ENCODE peak calls at places on chromosome X, in nine cellular contexts. One of them, this sample, is unnamed.

GRCh38 chrX:63750846-63751245 is 34.2 kb downstream of the ARHGEF9 start:
- DNase-seq in endothelial cell of umbilical vein: no peak
- DNase-seq in HCT116: no peak
- DNase-seq in SK-N-SH: no peak
- DNase-seq in H1: no peak
- DNase-seq in GM23338: peak; percentile 42
- DNase-seq in sigmoid colon: no peak
- DNase-seq in K562: no peak
- DNase-seq in spleen: no peak
- DNase-seq in this sample: no peak

GRCh38 chrX:12118134-12118533 is 20.1 kb upstream of the FRMPD4 start:
- DNase-seq in endothelial cell of umbilical vein: no peak
- DNase-seq in SK-N-SH: no peak
- DNase-seq in sigmoid colon: no peak
- DNase-seq in K562: no peak
- DNase-seq in GM23338: no peak
- DNase-seq in HCT116: no peak
- DNase-seq in spleen: no peak
- DNase-seq in H1: no peak
- DNase-seq in this sample: no peak

GRCh38 chrX:148067285-148067684 is 86.1 kb downstream of the FMR1NB start:
- DNase-seq in H1: no peak
- DNase-seq in HCT116: no peak
- DNase-seq in GM23338: no peak
- DNase-seq in sigmoid colon: no peak
- DNase-seq in SK-N-SH: no peak
- DNase-seq in endothelial cell of umbilical vein: no peak
- DNase-seq in spleen: no peak
- DNase-seq in K562: no peak
- DNase-seq in this sample: no peak

GRCh38 chrX:85828771-85829170 is 218.6 kb downstream of the CHM start:
- DNase-seq in HCT116: no peak
- DNase-seq in K562: no peak
- DNase-seq in sigmoid colon: no peak
- DNase-seq in SK-N-SH: no peak
- DNase-seq in GM23338: no peak
- DNase-seq in spleen: no peak
- DNase-seq in H1: no peak
- DNase-seq in endothelial cell of umbilical vein: no peak
- DNase-seq in this sample: no peak

GRCh38 chrX:97705936-97706335 is 822.2 kb downstream of the RPA4 start:
- DNase-seq in HCT116: no peak
- DNase-seq in GM23338: no peak
- DNase-seq in sigmoid colon: no peak
- DNase-seq in spleen: no peak
- DNase-seq in SK-N-SH: no peak
- DNase-seq in K562: no peak
- DNase-seq in H1: no peak
- DNase-seq in endothelial cell of umbilical vein: no peak
- DNase-seq in this sample: no peak

GRCh38 chrX:27307546-27307945 is 155.6 kb downstream of the PPP4R3C start:
- DNase-seq in spleen: no peak
- DNase-seq in GM23338: no peak
- DNase-seq in sigmoid colon: no peak
- DNase-seq in endothelial cell of umbilical vein: peak; percentile 86
- DNase-seq in H1: no peak
- DNase-seq in HCT116: no peak
- DNase-seq in K562: no peak
- DNase-seq in SK-N-SH: no peak
- DNase-seq in this sample: no peak

GRCh38 chrX:3990569-3990968 is 277.1 kb upstream of the PRKX start:
- DNase-seq in GM23338: peak; percentile 23
- DNase-seq in HCT116: no peak
- DNase-seq in spleen: no peak
- DNase-seq in SK-N-SH: no peak
- DNase-seq in endothelial cell of umbilical vein: no peak
- DNase-seq in K562: peak; percentile 2
- DNase-seq in H1: no peak
- DNase-seq in sigmoid colon: no peak
- DNase-seq in this sample: no peak

GRCh38 chrX:21946925-21947641 is 6.6 kb downstream of the SMS start:
- DNase-seq in endothelial cell of umbilical vein: peak; percentile 83
- DNase-seq in K562: peak; percentile 22
- DNase-seq in sigmoid colon: no peak
- DNase-seq in SK-N-SH: no peak
- DNase-seq in spleen: no peak
- DNase-seq in H1: no peak
- DNase-seq in HCT116: no peak
- DNase-seq in GM23338: peak; percentile 53
- DNase-seq in this sample: no peak

GRCh38 chrX:40143987-40144386 is 46.2 kb upstream of the BCOR start:
- DNase-seq in endothelial cell of umbilical vein: no peak
- DNase-seq in HCT116: no peak
- DNase-seq in K562: no peak
- DNase-seq in sigmoid colon: no peak
- DNase-seq in GM23338: no peak
- DNase-seq in H1: no peak
- DNase-seq in spleen: no peak
- DNase-seq in SK-N-SH: no peak
- DNase-seq in this sample: no peak

GRCh38 chrX:40143001-40143400 is 45.2 kb upstream of the BCOR start:
- DNase-seq in GM23338: peak; percentile 43
- DNase-seq in spleen: no peak
- DNase-seq in HCT116: no peak
- DNase-seq in SK-N-SH: no peak
- DNase-seq in sigmoid colon: no peak
- DNase-seq in endothelial cell of umbilical vein: no peak
- DNase-seq in K562: no peak
- DNase-seq in H1: no peak
- DNase-seq in this sample: no peak

GRCh38 chrX:40145001-40145631 is 47.4 kb upstream of the BCOR start:
- DNase-seq in K562: no peak
- DNase-seq in H1: peak; percentile 60
- DNase-seq in sigmoid colon: no peak
- DNase-seq in endothelial cell of umbilical vein: no peak
- DNase-seq in SK-N-SH: peak; percentile 73
- DNase-seq in spleen: peak; percentile 78
- DNase-seq in GM23338: peak; percentile 66
- DNase-seq in HCT116: no peak
- DNase-seq in this sample: no peak

GRCh38 chrX:40145670-40146470 is 48.1 kb upstream of the BCOR start:
- DNase-seq in SK-N-SH: peak; percentile 60
- DNase-seq in endothelial cell of umbilical vein: no peak
- DNase-seq in GM23338: no peak
- DNase-seq in sigmoid colon: no peak
- DNase-seq in HCT116: no peak
- DNase-seq in spleen: no peak
- DNase-seq in H1: no peak
- DNase-seq in K562: no peak
- DNase-seq in this sample: no peak

DNA sequence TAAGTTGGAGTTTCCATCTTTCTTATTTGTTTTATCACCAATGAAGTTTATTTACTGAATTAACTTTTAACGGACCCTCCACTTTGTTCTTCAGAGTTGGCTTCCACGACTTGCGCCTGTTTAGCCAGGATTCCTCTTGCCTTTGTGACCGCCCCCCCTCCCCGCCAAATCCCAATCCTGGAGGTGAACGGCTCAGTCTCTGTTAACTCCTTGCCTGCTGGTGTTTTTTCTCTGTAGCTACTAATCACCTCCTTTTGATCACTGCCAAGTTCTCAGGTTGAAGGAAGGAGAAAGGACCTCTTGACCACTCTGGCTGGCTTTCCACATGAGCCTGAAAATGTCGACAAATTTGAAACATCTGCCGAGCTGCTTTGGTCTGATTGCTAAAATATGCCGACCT is 46.8 kb upstream of the BCOR start:
- DNase-seq in spleen: no peak
- DNase-seq in GM23338: peak; percentile 50
- DNase-seq in endothelial cell of umbilical vein: no peak
- DNase-seq in sigmoid colon: no peak
- DNase-seq in K562: no peak
- DNase-seq in H1: no peak
- DNase-seq in SK-N-SH: no peak
- DNase-seq in HCT116: no peak
- DNase-seq in this sample: no peak
- H3K4me1 ChIP-seq in spleen: no peaks in the 10 kb centered on the region
- H3K4me1 ChIP-seq in GM23338: peaks cover 24% of the 10 kb centered on the region
- H3K4me1 ChIP-seq in endothelial cell of umbilical vein: peaks cover 24% of the 10 kb centered on the region
- H3K4me1 ChIP-seq in sigmoid colon: no peaks in the 10 kb centered on the region
- H3K4me1 ChIP-seq in K562: peaks cover 27% of the 10 kb centered on the region
- H3K4me1 ChIP-seq in H1: peaks cover 40% of the 10 kb centered on the region
- H3K4me1 ChIP-seq in SK-N-SH: peaks cover 31% of the 10 kb centered on the region
- H3K4me1 ChIP-seq in HCT116: peaks cover 76% of the 10 kb centered on the region
- H3K4me1 ChIP-seq in this sample: peaks cover 66% of the 10 kb centered on the region

GRCh38 chrX:16827225-16827624 is 41.0 kb downstream of the TXLNG start:
- DNase-seq in H1: no peak
- DNase-seq in SK-N-SH: no peak
- DNase-seq in HCT116: no peak
- DNase-seq in spleen: no peak
- DNase-seq in GM23338: no peak
- DNase-seq in K562: no peak
- DNase-seq in endothelial cell of umbilical vein: peak; percentile 22
- DNase-seq in sigmoid colon: no peak
- DNase-seq in this sample: no peak

GRCh38 chrX:16825306-16826035 is 39.2 kb downstream of the TXLNG start:
- DNase-seq in endothelial cell of umbilical vein: peak; percentile 34
- DNase-seq in GM23338: no peak
- DNase-seq in K562: no peak
- DNase-seq in sigmoid colon: no peak
- DNase-seq in H1: no peak
- DNase-seq in spleen: no peak
- DNase-seq in HCT116: no peak
- DNase-seq in SK-N-SH: peak; percentile 29
- DNase-seq in this sample: no peak

GRCh38 chrX:16832301-16832700 is 37.9 kb downstream of the RBBP7 start:
- DNase-seq in spleen: no peak
- DNase-seq in SK-N-SH: no peak
- DNase-seq in H1: no peak
- DNase-seq in endothelial cell of umbilical vein: no peak
- DNase-seq in K562: no peak
- DNase-seq in sigmoid colon: no peak
- DNase-seq in GM23338: no peak
- DNase-seq in HCT116: no peak
- DNase-seq in this sample: no peak

GRCh38 chrX:16826207-16826606 is 39.9 kb downstream of the TXLNG start:
- DNase-seq in H1: no peak
- DNase-seq in GM23338: no peak
- DNase-seq in spleen: no peak
- DNase-seq in sigmoid colon: no peak
- DNase-seq in K562: peak; percentile 28
- DNase-seq in endothelial cell of umbilical vein: peak; percentile 50
- DNase-seq in SK-N-SH: peak; percentile 44
- DNase-seq in HCT116: no peak
- DNase-seq in this sample: no peak

DNA sequence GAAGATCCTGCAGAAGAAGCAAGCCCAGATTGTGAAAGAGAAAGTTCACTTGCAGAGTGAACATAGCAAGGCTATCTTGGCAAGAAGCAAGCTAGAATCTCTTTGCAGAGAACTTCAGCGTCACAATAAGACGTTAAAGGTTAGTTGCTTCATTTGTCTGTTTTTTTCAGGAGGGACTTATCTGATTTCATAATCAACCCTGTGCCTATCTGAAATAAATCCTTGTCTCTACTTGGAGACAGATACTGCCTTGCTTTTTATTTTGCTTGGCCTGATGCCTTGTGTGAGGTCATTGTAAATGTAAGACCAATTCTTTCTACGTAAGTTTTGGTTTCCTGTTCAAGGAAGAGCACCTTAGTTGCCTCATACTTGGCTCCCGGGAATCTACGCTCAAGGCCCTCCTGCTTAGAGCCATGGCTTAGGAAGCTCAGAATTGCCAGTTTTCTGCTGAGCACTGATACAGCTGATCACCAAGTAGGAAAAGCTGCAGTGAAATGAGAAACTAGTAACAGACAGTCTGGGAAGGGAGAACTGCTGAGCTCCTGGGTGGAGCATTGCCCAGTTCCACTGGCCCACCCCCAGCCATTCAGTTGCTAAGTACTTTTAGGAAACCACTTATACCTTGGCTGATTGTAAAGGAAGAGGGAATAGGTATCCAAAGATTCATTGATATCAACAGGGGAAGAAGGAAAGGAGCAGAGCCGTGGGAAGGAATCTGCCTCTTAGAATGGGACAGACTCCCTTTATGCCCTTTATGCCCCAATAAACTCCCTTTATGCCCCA is 41.8 kb downstream of the RBBP7 start:
- DNase-seq in HCT116: no peak
- DNase-seq in GM23338: no peak
- DNase-seq in SK-N-SH: no peak
- DNase-seq in spleen: no peak
- DNase-seq in H1: no peak
- DNase-seq in K562: no peak
- DNase-seq in endothelial cell of umbilical vein: peak; percentile 66
- DNase-seq in sigmoid colon: peak; percentile 81
- DNase-seq in this sample: no peak
- TF ChIP-seq POLR2AphosphoS5 in HCT116: no peak
- TF ChIP-seq POLR2AphosphoS5 in GM23338: no peak
- TF ChIP-seq POLR2AphosphoS5 in SK-N-SH: no peak
- TF ChIP-seq POLR2AphosphoS5 in spleen: no peak
- TF ChIP-seq POLR2AphosphoS5 in H1: no peak
- TF ChIP-seq POLR2AphosphoS5 in K562: no peak
- TF ChIP-seq POLR2AphosphoS5 in endothelial cell of umbilical vein: no peak
- TF ChIP-seq POLR2AphosphoS5 in sigmoid colon: peak; percentile 62
- TF ChIP-seq POLR2AphosphoS5 in this sample: peak; percentile 17

GRCh38 chrX:41594634-41595033 is 94.1 kb upstream of the GPR34 start:
- DNase-seq in sigmoid colon: no peak
- DNase-seq in SK-N-SH: no peak
- DNase-seq in HCT116: no peak
- DNase-seq in endothelial cell of umbilical vein: no peak
- DNase-seq in GM23338: no peak
- DNase-seq in H1: no peak
- DNase-seq in spleen: no peak
- DNase-seq in K562: no peak
- DNase-seq in this sample: no peak
- H3K27ac ChIP-seq in sigmoid colon: no peak overlapping the region
- H3K27ac ChIP-seq in SK-N-SH: no peak overlapping the region
- H3K27ac ChIP-seq in HCT116: no peak overlapping the region
- H3K27ac ChIP-seq in endothelial cell of umbilical vein: no peak overlapping the region
- H3K27ac ChIP-seq in GM23338: no peak overlapping the region
- H3K27ac ChIP-seq in H1: no peak overlapping the region
- H3K27ac ChIP-seq in spleen: no peak overlapping the region
- H3K27ac ChIP-seq in K562: no peak overlapping the region
- H3K27ac ChIP-seq in this sample: no peak overlapping the region

DNA sequence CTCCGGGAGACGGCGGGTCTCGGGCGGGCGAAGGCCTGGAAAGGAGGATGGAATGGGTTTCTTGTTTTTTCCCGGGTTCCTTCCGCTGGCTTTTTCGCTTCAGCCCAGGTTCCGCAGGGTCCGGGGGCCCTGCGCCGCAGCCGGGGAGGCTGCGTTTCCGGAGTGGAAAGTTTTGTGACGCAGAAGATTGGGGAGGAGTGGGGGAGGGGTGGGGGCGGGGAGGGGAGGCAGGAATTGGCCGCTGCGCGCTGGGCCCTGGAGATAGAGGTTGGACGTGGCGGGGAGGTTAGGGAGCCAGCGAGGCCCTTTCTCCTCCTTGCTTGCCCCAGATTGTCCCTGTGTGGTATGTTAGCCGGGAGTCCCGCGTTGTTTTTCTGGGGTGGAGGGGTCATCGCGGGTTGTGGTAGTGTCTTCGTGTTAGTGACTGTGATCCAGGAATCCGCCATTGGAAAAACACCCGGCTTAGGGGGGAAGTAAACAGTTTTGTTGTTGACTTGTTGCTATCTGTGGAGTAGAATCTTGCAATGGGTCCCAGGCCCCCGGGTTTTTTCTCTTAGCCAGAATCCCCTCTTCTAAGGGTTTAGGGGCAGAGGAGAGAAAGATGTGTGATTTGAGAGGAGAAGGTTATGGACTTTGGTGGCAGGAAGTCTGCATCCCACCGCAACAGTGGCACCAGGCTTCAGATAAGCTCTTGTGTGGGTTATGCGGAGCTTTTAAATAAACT is 1.1 kb downstream of the DDX3X start:
- DNase-seq in sigmoid colon: peak; percentile 91
- DNase-seq in H1: no peak
- DNase-seq in SK-N-SH: peak; percentile 68
- DNase-seq in K562: peak; percentile 71
- DNase-seq in spleen: peak; percentile 92
- DNase-seq in HCT116: no peak
- DNase-seq in endothelial cell of umbilical vein: peak; percentile 43
- DNase-seq in GM23338: peak; percentile 43
- DNase-seq in this sample: peak; percentile 69
- H3K4me1 ChIP-seq in sigmoid colon: no peaks in the 10 kb centered on the region
- H3K4me1 ChIP-seq in H1: peaks cover 5% of the 10 kb centered on the region
- H3K4me1 ChIP-seq in SK-N-SH: peaks cover 26% of the 10 kb centered on the region
- H3K4me1 ChIP-seq in K562: peaks cover 17% of the 10 kb centered on the region
- H3K4me1 ChIP-seq in spleen: peaks cover 50% of the 10 kb centered on the region
- H3K4me1 ChIP-seq in HCT116: peaks cover 40% of the 10 kb centered on the region
- H3K4me1 ChIP-seq in endothelial cell of umbilical vein: peaks cover 13% of the 10 kb centered on the region
- H3K4me1 ChIP-seq in GM23338: peaks cover 30% of the 10 kb centered on the region
- H3K4me1 ChIP-seq in this sample: peaks cover 32% of the 10 kb centered on the region

This sample was measured in stomach.